ENCODE peak calls at places on chromosomes 13 and 19, in ten cellular contexts. B is astrocyte; E is stimulated activated CD4-positive, alpha-beta T cell treated with anti-CD3 and anti-CD28 coated beads, Interleukin-1b, Interleukin-23, amount 100 ng/mL, for 1 hour; J is NCI-H1105; A is AG09309; Y is kidney tubule cell; R is GDM1; G is NCI-H2227 treated with DMSO at 0.1 percent for 48 hours; T is Daoy; X is D341Med. I is an unnamed sample.

GRCh38 chr13:108915095-108915633 is 285.8 kb downstream of the MYO16 start:
- DNase-seq in J (peak; percentile 14), T (peak; percentile 29), Y (peak; percentile 42), G (no peak), R (no peak), B (peak; percentile 22), A (no peak), X (no peak), E (no peak), I (no peak)

GRCh38 chr19:18021121-18021755 is 13.3 kb downstream of the ARRDC2 start:
- DNase-seq in A (peak; percentile 51), X (no peak), Y (peak; percentile 89), G (no peak), J (no peak), B (peak; percentile 69), E (peak; percentile 66), R (peak; percentile 47), T (peak; percentile 92), I (no peak)

GRCh38 chr13:114008964-114009589 is 35.2 kb upstream of the C13orf46 start:
- DNase-seq in T (no peak), G (no peak), Y (no peak), J (no peak), E (no peak), R (no peak), A (no peak), X (no peak), B (no peak), I (no peak)

GRCh38 chr13:31945202-31945978 is 86.2 kb upstream of the FRY start:
- DNase-seq in E (no peak), T (peak; percentile 74), X (no peak), G (peak; percentile 46), R (peak; percentile 56), Y (peak; percentile 91), A (peak; percentile 84), B (peak; percentile 65), J (peak; percentile 76), I (no peak)

GRCh38 chr13:59458908-59459579 is 704.7 kb downstream of the DIAPH3 start:
- DNase-seq in E (no peak), B (peak; percentile 86), R (no peak), J (no peak), A (peak; percentile 32), Y (peak; percentile 44), X (no peak), G (no peak), T (peak; percentile 3), I (peak; percentile 50)

GRCh38 chr13:103067751-103068563 is 1.7 kb upstream of the SLC10A2 start:
- DNase-seq in Y (peak; percentile 59), R (no peak), X (no peak), J (no peak), T (peak; percentile 1), G (peak; percentile 76), A (no peak), E (no peak), B (no peak), I (no peak)

GRCh38 chr13:84405286-84405685 is 523.0 kb upstream of the SLITRK1 start:
- DNase-seq in E (no peak), J (no peak), T (no peak), A (no peak), B (peak; percentile 58), R (no peak), X (no peak), G (no peak), Y (no peak), I (no peak)

GRCh38 chr19:33302974-33303790 is 848 bp upstream of the CEBPA start:
- DNase-seq in Y (peak; percentile 56), J (peak; percentile 37), B (peak; percentile 32), T (peak; percentile 63), X (peak; percentile 85), E (no peak), G (peak; percentile 79), A (no peak), R (no peak), I (peak; percentile 51)

GRCh38 chr13:98496239-98496668 is 80.7 kb downstream of the STK24 start:
- DNase-seq in A (no peak), R (no peak), J (no peak), B (no peak), T (no peak), Y (no peak), G (no peak), E (no peak), X (no peak), I (no peak)

GRCh38 chr19:45496349-45496953 is 396 bp downstream of the RTN2 start:
- DNase-seq in J (peak; percentile 33), R (no peak), G (no peak), X (peak; percentile 59), Y (no peak), E (no peak), T (peak; percentile 53), A (no peak), B (no peak), I (peak; percentile 50)

GRCh38 chr13:65932587-65933239 is 1297.4 kb downstream of the PCDH9 start:
- DNase-seq in T (no peak), A (peak; percentile 28), E (no peak), R (no peak), Y (peak; percentile 64), G (peak; percentile 15), B (no peak), J (no peak), X (no peak), I (no peak)

GRCh38 chr19:2461751-2462634 is 5.2 kb upstream of the LMNB2 start:
- DNase-seq in T (peak; percentile 92), R (no peak), A (no peak), G (peak; percentile 35), E (no peak), X (peak; percentile 53), B (peak; percentile 39), J (peak; percentile 50), Y (peak; percentile 74), I (peak; percentile 35)

GRCh38 chr19:7926727-7927604 is 1.0 kb upstream of the CTXN1 start:
- DNase-seq in T (no peak), E (no peak), A (no peak), X (peak; percentile 23), Y (no peak), G (no peak), B (no peak), J (no peak), R (no peak), I (no peak)

GRCh38 chr13:94928127-94928526 is 215.8 kb upstream of the SOX21 start:
- DNase-seq in B (no peak), J (no peak), T (no peak), Y (no peak), G (no peak), E (no peak), A (no peak), R (no peak), X (no peak), I (no peak)

GRCh38 chr13:76481738-76482137 is 404.5 kb downstream of the KCTD12 start:
- DNase-seq in E (no peak), R (no peak), T (no peak), A (no peak), Y (no peak), B (peak; percentile 8), X (no peak), J (no peak), G (no peak), I (no peak)

GRCh38 chr19:58227964-58228583 is 640 bp upstream of the ZNF544 start:
- DNase-seq in R (no peak), A (no peak), B (peak; percentile 8), E (no peak), Y (peak; percentile 9), X (no peak), J (no peak), T (no peak), G (no peak), I (peak; percentile 6)

GRCh38 chr13:39251340-39251739 is 213.1 kb downstream of the NHLRC3 start:
- DNase-seq in Y (no peak), G (no peak), E (no peak), T (no peak), B (no peak), J (no peak), A (no peak), R (no peak), X (no peak), I (no peak)

GRCh38 chr19:10552596-10553053 is 8.9 kb downstream of the ATG4D start:
- DNase-seq in X (peak; percentile 72), R (no peak), T (peak; percentile 56), G (no peak), J (no peak), E (no peak), B (no peak), Y (no peak), A (no peak), I (no peak)

GRCh38 chr19:43439183-43440063 is 24.7 kb downstream of the TEX101 start:
- DNase-seq in Y (peak; percentile 57), G (no peak), B (peak; percentile 16), X (no peak), A (no peak), R (peak; percentile 28), T (peak; percentile 65), J (no peak), E (peak; percentile 18), I (no peak)

GRCh38 chr13:30224732-30225131 is 82.6 kb downstream of the KATNAL1 start:
- DNase-seq in Y (peak; percentile 77), J (no peak), B (peak; percentile 34), R (no peak), E (no peak), X (no peak), A (peak; percentile 2), T (peak; percentile 4), G (no peak), I (no peak)

GRCh38 chr19:49889687-49890348 is 6.9 kb downstream of the IL4I1 start:
- DNase-seq in T (no peak), E (peak; percentile 42), J (no peak), R (no peak), G (no peak), Y (peak; percentile 68), B (peak; percentile 44), X (peak; percentile 34), A (no peak), I (no peak)

GRCh38 chr13:36421447-36421846 is 10.8 kb upstream of the CCNA1 start:
- DNase-seq in J (no peak), E (no peak), X (no peak), Y (peak; percentile 64), G (no peak), A (no peak), R (peak; percentile 29), T (no peak), B (peak; percentile 51), I (no peak)

GRCh38 chr19:944171-944567 is 18.3 kb downstream of the ARID3A start:
- DNase-seq in X (no peak), B (no peak), A (no peak), R (no peak), Y (peak; percentile 31), T (no peak), J (no peak), E (no peak), G (peak; percentile 29), I (peak; percentile 66)

GRCh38 chr13:40116008-40116407 is 460.5 kb downstream of the COG6 start:
- DNase-seq in X (no peak), J (no peak), Y (peak; percentile 87), G (no peak), T (peak; percentile 73), B (peak; percentile 83), E (no peak), A (peak; percentile 68), R (no peak), I (no peak)

GRCh38 chr19:17560205-17560595 is 4.8 kb downstream of the COLGALT1 start:
- DNase-seq in R (no peak), G (no peak), E (no peak), A (peak; percentile 87), Y (no peak), B (peak; percentile 89), T (peak; percentile 52), X (no peak), J (no peak), I (no peak)

GRCh38 chr13:32645854-32646253 is 59.6 kb downstream of the PDS5B start:
- DNase-seq in A (no peak), T (no peak), G (no peak), X (no peak), Y (no peak), J (no peak), R (no peak), E (no peak), B (no peak), I (no peak)

GRCh38 chr13:41970022-41970421 is 9.1 kb upstream of the VWA8 start:
- DNase-seq in B (no peak), J (no peak), A (no peak), G (no peak), T (no peak), Y (no peak), X (no peak), R (no peak), E (no peak), I (no peak)

GRCh38 chr13:44404261-44405139 is 30.9 kb downstream of the SERP2 start:
- DNase-seq in T (no peak), R (no peak), G (no peak), X (no peak), Y (no peak), J (no peak), A (no peak), B (no peak), E (no peak), I (peak; percentile 44)

I was measured in SK-N-DZ.